ENCODE peak calls at places on chromosomes 16 and 17, in six cellular contexts. B is endodermal cell; H is iris pigment epithelial cell; Z is cerebellar cortex; S is stimulated activated naive B cell treated with anti-CD40 and anti-IgM and Interleukin-4, amounts not matched to agents 10 μg/mL and 1 μg/mL and 100 μg/mL, for 72 hours; K is GOT3. P is an unnamed sample.

GRCh38 chr17:40329981-40330794 is 21.2 kb downstream of the RARA start:
- DNase-seq in B (no peak), H (no peak), Z (peak), S (no peak), K (no peak), P (no peak)

GRCh38 chr17:53032861-53033271 is 789.9 kb upstream of the KIF2B start:
- DNase-seq in B (peak), H (peak), Z (peak), S (no peak), K (no peak), P (peak)

GRCh38 chr17:68584904-68585303 is 16.3 kb downstream of the FAM20A start:
- DNase-seq in B (peak), H (no peak), Z (no peak), S (no peak), K (no peak), P (no peak)

GRCh38 chr17:37273419-37274051 is 102.2 kb upstream of the C17orf78 start:
- DNase-seq in B (no peak), H (peak), Z (peak), S (no peak), K (no peak), P (peak)

GRCh38 chr16:83793179-83793578 is 14.6 kb upstream of the HSBP1 start:
- DNase-seq in B (peak), H (no peak), Z (no peak), S (no peak), K (no peak), P (no peak)

GRCh38 chr16:35754391-35755369 is 2295.3 kb downstream of the TP53TG3F start:
- DNase-seq in B (no peak), H (no peak), Z (no peak), S (no peak), K (no peak), P (no peak)

GRCh38 chr17:38554430-38555350 is 51.1 kb downstream of the SRCIN1 start:
- DNase-seq in B (no peak), H (peak), Z (peak), S (no peak), K (no peak), P (peak)

GRCh38 chr16:56636616-56637413 is 1.7 kb upstream of the MT1A start:
- DNase-seq in B (no peak), H (no peak), Z (no peak), S (no peak), K (no peak), P (no peak)

GRCh38 chr17:54280741-54281140 is 458.0 kb downstream of the KIF2B start:
- DNase-seq in B (no peak), H (no peak), Z (no peak), S (no peak), K (no peak), P (no peak)

GRCh38 chr16:20383106-20384029 is 21.2 kb downstream of the PDILT start:
- DNase-seq in B (peak), H (peak), Z (peak), S (peak), K (peak), P (peak)